ENCODE peak calls at places on chromosomes 13 and 19, in nine cellular contexts. One of them, this sample, is unnamed.

GRCh38 chr19:5934779-5935472 is 20.9 kb downstream of the CAPS start:
- DNase-seq in Calu3: no peak
- DNase-seq in progenitor cell of endocrine pancreas: no peak
- DNase-seq in fibroblast of pulmonary artery: peak
- DNase-seq in tibial artery: no peak
- DNase-seq in astrocyte of the cerebellum: no peak
- DNase-seq in endothelial cell: no peak
- DNase-seq in lower lobe of right lung: no peak
- DNase-seq in adrenal gland: no peak
- DNase-seq in this sample: no peak

GRCh38 chr13:112664501-112665203 is 25.2 kb upstream of the ATP11A start:
- DNase-seq in Calu3: no peak
- DNase-seq in progenitor cell of endocrine pancreas: no peak
- DNase-seq in fibroblast of pulmonary artery: peak
- DNase-seq in tibial artery: no peak
- DNase-seq in astrocyte of the cerebellum: no peak
- DNase-seq in endothelial cell: no peak
- DNase-seq in lower lobe of right lung: peak
- DNase-seq in adrenal gland: no peak
- DNase-seq in this sample: no peak

GRCh38 chr19:49064768-49065611 is at the start of gene NTF4:
- DNase-seq in Calu3: peak
- DNase-seq in progenitor cell of endocrine pancreas: peak
- DNase-seq in fibroblast of pulmonary artery: peak
- DNase-seq in tibial artery: no peak
- DNase-seq in astrocyte of the cerebellum: no peak
- DNase-seq in endothelial cell: peak
- DNase-seq in lower lobe of right lung: peak
- DNase-seq in adrenal gland: no peak
- DNase-seq in this sample: no peak

GRCh38 chr19:7500811-7501450 is 12.1 kb upstream of the PEX11G start:
- DNase-seq in Calu3: peak
- DNase-seq in progenitor cell of endocrine pancreas: peak
- DNase-seq in fibroblast of pulmonary artery: no peak
- DNase-seq in tibial artery: no peak
- DNase-seq in astrocyte of the cerebellum: no peak
- DNase-seq in endothelial cell: peak
- DNase-seq in lower lobe of right lung: peak
- DNase-seq in adrenal gland: peak
- DNase-seq in this sample: no peak

GRCh38 chr19:56119585-56119978 is 1.5 kb downstream of the ZNF787 start:
- DNase-seq in Calu3: peak
- DNase-seq in progenitor cell of endocrine pancreas: no peak
- DNase-seq in fibroblast of pulmonary artery: no peak
- DNase-seq in tibial artery: no peak
- DNase-seq in astrocyte of the cerebellum: no peak
- DNase-seq in endothelial cell: no peak
- DNase-seq in lower lobe of right lung: no peak
- DNase-seq in adrenal gland: peak
- DNase-seq in this sample: no peak

GRCh38 chr19:10724573-10725071 is 6.7 kb downstream of the DNM2 start:
- DNase-seq in Calu3: no peak
- DNase-seq in progenitor cell of endocrine pancreas: no peak
- DNase-seq in fibroblast of pulmonary artery: no peak
- DNase-seq in tibial artery: no peak
- DNase-seq in astrocyte of the cerebellum: no peak
- DNase-seq in endothelial cell: no peak
- DNase-seq in lower lobe of right lung: no peak
- DNase-seq in adrenal gland: no peak
- DNase-seq in this sample: no peak

GRCh38 chr19:1164684-1165531 is 9.2 kb downstream of the SBNO2 start:
- DNase-seq in Calu3: no peak
- DNase-seq in progenitor cell of endocrine pancreas: no peak
- DNase-seq in fibroblast of pulmonary artery: no peak
- DNase-seq in tibial artery: no peak
- DNase-seq in astrocyte of the cerebellum: no peak
- DNase-seq in endothelial cell: no peak
- DNase-seq in lower lobe of right lung: peak
- DNase-seq in adrenal gland: peak
- DNase-seq in this sample: no peak

GRCh38 chr19:2309734-2310362 is 1.9 kb upstream of the LINGO3 start:
- DNase-seq in Calu3: no peak
- DNase-seq in progenitor cell of endocrine pancreas: no peak
- DNase-seq in fibroblast of pulmonary artery: peak
- DNase-seq in tibial artery: no peak
- DNase-seq in astrocyte of the cerebellum: peak
- DNase-seq in endothelial cell: no peak
- DNase-seq in lower lobe of right lung: no peak
- DNase-seq in adrenal gland: peak
- DNase-seq in this sample: no peak

DNA sequence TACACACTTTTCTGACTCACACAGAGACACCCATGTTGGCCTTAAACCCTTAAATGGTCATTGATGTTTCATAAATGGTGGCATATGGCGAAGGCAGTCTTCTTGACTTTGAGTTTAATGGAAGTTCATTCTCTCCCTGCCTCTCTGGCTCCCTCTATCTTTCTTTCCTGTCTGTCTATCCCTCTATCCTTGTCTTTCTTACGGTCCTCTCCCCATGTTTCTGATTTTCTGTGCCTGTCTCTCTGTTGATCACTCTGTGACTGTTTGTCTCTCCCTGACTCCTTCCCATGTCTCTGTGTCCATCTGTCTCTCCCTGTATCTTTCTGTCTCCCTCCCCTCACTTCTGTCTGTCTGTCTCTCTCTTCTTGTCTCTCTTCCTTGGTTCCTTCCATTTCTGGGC is 43.2 kb upstream of the SHKBP1 start:
- DNase-seq in Calu3: no peak
- DNase-seq in progenitor cell of endocrine pancreas: no peak
- DNase-seq in fibroblast of pulmonary artery: no peak
- DNase-seq in tibial artery: no peak
- DNase-seq in astrocyte of the cerebellum: no peak
- DNase-seq in endothelial cell: no peak
- DNase-seq in lower lobe of right lung: no peak
- DNase-seq in adrenal gland: no peak
- DNase-seq in this sample: no peak
- TF ChIP-seq CTCF in Calu3: no peak
- TF ChIP-seq CTCF in progenitor cell of endocrine pancreas: no peak
- TF ChIP-seq CTCF in fibroblast of pulmonary artery: peak
- TF ChIP-seq CTCF in tibial artery: no peak
- TF ChIP-seq CTCF in astrocyte of the cerebellum: peak
- TF ChIP-seq CTCF in endothelial cell: no peak
- TF ChIP-seq CTCF in lower lobe of right lung: no peak
- TF ChIP-seq CTCF in adrenal gland: no peak
- TF ChIP-seq CTCF in this sample: no peak

GRCh38 chr19:43723588-43723987 is 7.7 kb downstream of the IRGC start:
- DNase-seq in Calu3: peak
- DNase-seq in progenitor cell of endocrine pancreas: no peak
- DNase-seq in fibroblast of pulmonary artery: peak
- DNase-seq in tibial artery: no peak
- DNase-seq in astrocyte of the cerebellum: no peak
- DNase-seq in endothelial cell: no peak
- DNase-seq in lower lobe of right lung: no peak
- DNase-seq in adrenal gland: no peak
- DNase-seq in this sample: no peak
- TF ChIP-seq CTCF in Calu3: peak
- TF ChIP-seq CTCF in progenitor cell of endocrine pancreas: no peak
- TF ChIP-seq CTCF in fibroblast of pulmonary artery: peak
- TF ChIP-seq CTCF in tibial artery: no peak
- TF ChIP-seq CTCF in astrocyte of the cerebellum: peak
- TF ChIP-seq CTCF in endothelial cell: no peak
- TF ChIP-seq CTCF in lower lobe of right lung: peak
- TF ChIP-seq CTCF in adrenal gland: peak
- TF ChIP-seq CTCF in this sample: no peak

GRCh38 chr19:36112678-36113077 is 1.7 kb downstream of the OVOL3 start:
- DNase-seq in Calu3: no peak
- DNase-seq in progenitor cell of endocrine pancreas: no peak
- DNase-seq in fibroblast of pulmonary artery: no peak
- DNase-seq in tibial artery: no peak
- DNase-seq in astrocyte of the cerebellum: no peak
- DNase-seq in endothelial cell: no peak
- DNase-seq in lower lobe of right lung: no peak
- DNase-seq in adrenal gland: no peak
- DNase-seq in this sample: no peak

GRCh38 chr19:36113425-36113824 is 1.2 kb downstream of the POLR2I start:
- DNase-seq in Calu3: no peak
- DNase-seq in progenitor cell of endocrine pancreas: no peak
- DNase-seq in fibroblast of pulmonary artery: no peak
- DNase-seq in tibial artery: no peak
- DNase-seq in astrocyte of the cerebellum: no peak
- DNase-seq in endothelial cell: no peak
- DNase-seq in lower lobe of right lung: no peak
- DNase-seq in adrenal gland: no peak
- DNase-seq in this sample: no peak

GRCh38 chr19:36114763-36115452 is at the start of gene POLR2I:
- DNase-seq in Calu3: peak
- DNase-seq in progenitor cell of endocrine pancreas: peak
- DNase-seq in fibroblast of pulmonary artery: peak
- DNase-seq in tibial artery: peak
- DNase-seq in astrocyte of the cerebellum: peak
- DNase-seq in endothelial cell: peak
- DNase-seq in lower lobe of right lung: peak
- DNase-seq in adrenal gland: peak
- DNase-seq in this sample: peak

GRCh38 chr19:36115453-36116343 is at the start of gene TBCB:
- DNase-seq in Calu3: no peak
- DNase-seq in progenitor cell of endocrine pancreas: peak
- DNase-seq in fibroblast of pulmonary artery: peak
- DNase-seq in tibial artery: peak
- DNase-seq in astrocyte of the cerebellum: no peak
- DNase-seq in endothelial cell: peak
- DNase-seq in lower lobe of right lung: peak
- DNase-seq in adrenal gland: no peak
- DNase-seq in this sample: no peak

DNA sequence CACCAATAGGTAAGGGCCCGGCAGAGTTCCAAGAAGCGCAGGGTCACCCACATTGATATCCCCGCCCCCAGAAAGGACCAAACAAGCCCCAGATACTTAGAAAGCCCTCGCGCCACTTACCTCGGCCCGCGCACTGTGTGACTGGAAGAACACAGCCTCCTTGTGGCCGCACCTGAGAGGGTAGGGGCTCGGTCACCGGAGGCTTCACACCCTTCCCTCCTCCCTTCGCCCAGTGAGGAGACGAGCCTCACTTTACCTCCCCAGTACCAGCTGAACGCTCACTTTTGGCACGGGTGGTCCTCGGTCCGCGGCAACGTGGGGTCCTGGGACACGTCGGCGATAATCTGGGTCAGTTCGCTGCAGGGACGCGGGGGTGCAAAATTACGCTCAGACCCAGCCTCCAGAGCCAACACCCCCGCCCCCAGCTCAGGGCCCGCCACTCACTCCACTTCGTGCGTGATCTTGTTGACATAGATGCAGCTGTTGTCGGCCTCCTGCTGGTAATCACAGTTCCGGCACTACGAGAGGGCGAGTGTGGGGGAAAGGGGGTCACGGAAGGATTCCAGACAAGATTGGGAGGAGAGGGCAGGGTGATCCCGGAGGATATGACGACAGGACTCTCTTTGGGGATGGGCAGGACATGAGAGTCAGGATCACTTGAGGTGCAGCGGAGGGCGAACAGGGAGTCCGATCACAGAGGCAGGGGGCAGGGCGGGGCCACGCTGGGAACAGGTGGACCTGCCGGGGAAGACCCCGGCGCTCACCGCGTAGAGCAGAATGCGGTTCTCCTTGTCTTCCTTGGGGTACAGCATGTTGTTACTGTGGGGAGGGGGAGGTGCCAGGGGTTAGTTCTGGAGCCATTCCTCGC is 546 bp downstream of the POLR2I start:
- DNase-seq in Calu3: no peak
- DNase-seq in progenitor cell of endocrine pancreas: peak
- DNase-seq in fibroblast of pulmonary artery: peak
- DNase-seq in tibial artery: peak
- DNase-seq in astrocyte of the cerebellum: no peak
- DNase-seq in endothelial cell: peak
- DNase-seq in lower lobe of right lung: no peak
- DNase-seq in adrenal gland: peak
- DNase-seq in this sample: peak
- TF ChIP-seq CTCF in Calu3: no peak
- TF ChIP-seq CTCF in progenitor cell of endocrine pancreas: peak
- TF ChIP-seq CTCF in fibroblast of pulmonary artery: no peak
- TF ChIP-seq CTCF in tibial artery: no peak
- TF ChIP-seq CTCF in astrocyte of the cerebellum: peak
- TF ChIP-seq CTCF in endothelial cell: no peak
- TF ChIP-seq CTCF in lower lobe of right lung: no peak
- TF ChIP-seq CTCF in adrenal gland: peak
- TF ChIP-seq CTCF in this sample: no peak

GRCh38 chr19:39412100-39412866 is at the start of gene PLEKHG2:
- DNase-seq in Calu3: peak
- DNase-seq in progenitor cell of endocrine pancreas: peak
- DNase-seq in fibroblast of pulmonary artery: peak
- DNase-seq in tibial artery: peak
- DNase-seq in astrocyte of the cerebellum: peak
- DNase-seq in endothelial cell: peak
- DNase-seq in lower lobe of right lung: peak
- DNase-seq in adrenal gland: peak
- DNase-seq in this sample: peak

GRCh38 chr19:39415111-39416046 is 2.9 kb downstream of the PLEKHG2 start:
- DNase-seq in Calu3: no peak
- DNase-seq in progenitor cell of endocrine pancreas: no peak
- DNase-seq in fibroblast of pulmonary artery: no peak
- DNase-seq in tibial artery: no peak
- DNase-seq in astrocyte of the cerebellum: no peak
- DNase-seq in endothelial cell: no peak
- DNase-seq in lower lobe of right lung: no peak
- DNase-seq in adrenal gland: no peak
- DNase-seq in this sample: no peak

GRCh38 chr19:39413269-39413902 is 917 bp downstream of the PLEKHG2 start:
- DNase-seq in Calu3: peak
- DNase-seq in progenitor cell of endocrine pancreas: peak
- DNase-seq in fibroblast of pulmonary artery: peak
- DNase-seq in tibial artery: peak
- DNase-seq in astrocyte of the cerebellum: no peak
- DNase-seq in endothelial cell: peak
- DNase-seq in lower lobe of right lung: peak
- DNase-seq in adrenal gland: peak
- DNase-seq in this sample: peak

GRCh38 chr19:39412867-39413268 is 399 bp downstream of the PLEKHG2 start:
- DNase-seq in Calu3: no peak
- DNase-seq in progenitor cell of endocrine pancreas: no peak
- DNase-seq in fibroblast of pulmonary artery: no peak
- DNase-seq in tibial artery: peak
- DNase-seq in astrocyte of the cerebellum: no peak
- DNase-seq in endothelial cell: no peak
- DNase-seq in lower lobe of right lung: no peak
- DNase-seq in adrenal gland: no peak
- DNase-seq in this sample: no peak

DNA sequence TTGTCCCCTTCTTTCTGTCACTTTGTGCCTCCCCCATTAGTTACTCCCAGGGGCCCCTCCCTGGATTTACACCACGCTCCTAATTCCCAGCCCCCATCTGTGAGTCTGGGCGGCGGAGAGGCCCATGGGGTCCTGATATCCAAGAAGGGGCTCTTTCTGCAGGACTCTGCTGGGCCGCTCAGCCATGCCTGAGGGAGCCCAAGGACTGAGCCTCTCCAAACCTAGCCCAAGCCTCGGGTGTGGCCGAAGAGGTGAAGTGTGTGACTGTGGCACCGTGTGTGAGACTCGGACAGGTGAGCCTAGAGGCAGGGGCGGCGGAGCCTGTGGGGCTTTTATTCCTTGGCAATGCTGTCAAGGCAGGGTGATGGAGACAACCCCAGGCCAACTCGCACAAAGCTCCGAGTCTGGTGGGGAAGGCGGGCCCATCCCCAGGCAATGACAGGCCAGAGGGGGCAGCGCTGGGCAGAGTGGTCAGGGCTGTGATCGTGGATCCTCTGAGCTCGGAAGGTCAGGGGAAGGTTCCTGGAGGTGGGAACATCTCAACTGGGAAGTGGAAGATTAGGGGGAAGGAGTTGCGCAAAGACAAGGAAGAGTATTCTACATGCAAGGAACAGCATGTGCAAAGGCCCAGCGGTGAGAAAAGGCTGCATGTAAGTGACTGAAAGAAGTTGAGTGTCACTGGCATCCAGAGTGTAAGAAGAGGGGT is 1.6 kb downstream of the PLEKHG2 start:
- DNase-seq in Calu3: peak
- DNase-seq in progenitor cell of endocrine pancreas: no peak
- DNase-seq in fibroblast of pulmonary artery: no peak
- DNase-seq in tibial artery: peak
- DNase-seq in astrocyte of the cerebellum: no peak
- DNase-seq in endothelial cell: peak
- DNase-seq in lower lobe of right lung: no peak
- DNase-seq in adrenal gland: peak
- DNase-seq in this sample: no peak
- TF ChIP-seq CTCF in Calu3: peak
- TF ChIP-seq CTCF in progenitor cell of endocrine pancreas: peak
- TF ChIP-seq CTCF in fibroblast of pulmonary artery: no peak
- TF ChIP-seq CTCF in tibial artery: no peak
- TF ChIP-seq CTCF in astrocyte of the cerebellum: no peak
- TF ChIP-seq CTCF in endothelial cell: peak
- TF ChIP-seq CTCF in lower lobe of right lung: peak
- TF ChIP-seq CTCF in adrenal gland: no peak
- TF ChIP-seq CTCF in this sample: no peak